ENCODE peak calls at places on chromosomes 12 and 14, in six cellular contexts. I, B, M, S, X and L are unnamed samples.

GRCh38 chr12:99043319-99043914 is 398.3 kb downstream of the APAF1 start:
- DNase-seq in M (peak; percentile 37), B (peak; percentile 76), S (peak; percentile 64), I (peak; percentile 26), X (peak; percentile 48), L (no peak)

GRCh38 chr14:90624732-90625444 is 191.3 kb downstream of the TTC7B start:
- DNase-seq in X (no peak), I (no peak), S (no peak), B (peak; percentile 31), M (no peak), L (no peak)

GRCh38 chr12:119621878-119622277 is 28.3 kb downstream of the TMEM233 start:
- DNase-seq in B (no peak), M (no peak), S (no peak), I (no peak), X (no peak), L (no peak)

GRCh38 chr12:26113853-26114719 is 10.8 kb downstream of the BHLHE41 start:
- DNase-seq in B (peak; percentile 86), S (peak; percentile 87), I (peak; percentile 73), X (peak; percentile 100), M (peak; percentile 82), L (peak; percentile 98)

GRCh38 chr12:12167847-12168246 is 97.1 kb downstream of the BCL2L14 start:
- DNase-seq in M (no peak), S (no peak), B (no peak), X (no peak), I (no peak), L (no peak)

GRCh38 chr14:29442720-29443119 is 484.9 kb downstream of the PRKD1 start:
- DNase-seq in B (no peak), X (no peak), I (no peak), M (no peak), S (no peak), L (no peak)

GRCh38 chr12:89574736-89575208 is 48.9 kb upstream of the POC1B start:
- DNase-seq in S (no peak), M (peak; percentile 80), B (no peak), I (no peak), X (no peak), L (no peak)

GRCh38 chr12:131773582-131774221 is 54.5 kb upstream of the MMP17 start:
- DNase-seq in I (no peak), B (no peak), S (no peak), X (no peak), M (no peak), L (no peak)

GRCh38 chr14:24690492-24690891 is 56.5 kb upstream of the GZMB start:
- DNase-seq in I (no peak), M (no peak), X (no peak), B (no peak), S (no peak), L (peak; percentile 34)

GRCh38 chr12:55862286-55862685 is 19.6 kb upstream of the MMP19 start:
- DNase-seq in B (no peak), S (no peak), I (no peak), M (no peak), X (no peak), L (no peak)

GRCh38 chr12:86331012-86331411 is 74.8 kb upstream of the MGAT4C start:
- DNase-seq in M (no peak), S (no peak), X (no peak), I (no peak), B (no peak), L (no peak)

GRCh38 chr14:30995674-30996073 is 29.8 kb upstream of the AP4S1 start:
- DNase-seq in X (no peak), B (no peak), M (no peak), I (no peak), S (no peak), L (no peak)

GRCh38 chr14:104373855-104374717 is 205.5 kb upstream of the C14orf180 start:
- DNase-seq in M (no peak), I (no peak), S (no peak), B (no peak), X (no peak), L (no peak)

GRCh38 chr14:66008631-66009030 is 477.5 kb upstream of the CCDC196 start:
- DNase-seq in I (no peak), M (no peak), X (no peak), S (no peak), B (no peak), L (no peak)